ENCODE peak calls at places on chromosomes 5 and 9, in seven cellular contexts. O, A, D, G, Q, R and F are unnamed samples.

GRCh38 chr5:71828641-71829040 is 109.6 kb downstream of the CARTPT start:
- DNase-seq in A (no peak), D (no peak), R (no peak), O (no peak), G (no peak), Q (no peak), F (no peak)

GRCh38 chr9:124835026-124835501 is 18.2 kb upstream of the WDR38 start:
- DNase-seq in O (no peak), R (no peak), D (no peak), G (peak), Q (no peak), A (no peak), F (peak)

GRCh38 chr5:52825826-52826225 is 38.1 kb downstream of the ITGA1 start:
- DNase-seq in D (no peak), O (no peak), Q (no peak), A (no peak), G (no peak), R (peak), F (no peak)

GRCh38 chr5:17996002-17996401 is 361.7 kb downstream of the TAF11L14 start:
- DNase-seq in G (no peak), A (no peak), D (no peak), O (no peak), Q (no peak), R (no peak), F (no peak)

GRCh38 chr9:125851971-125852370 is 104.8 kb downstream of the PBX3 start:
- DNase-seq in Q (no peak), O (no peak), G (no peak), R (no peak), A (no peak), D (no peak), F (no peak)

GRCh38 chr5:125180222-125180621 is 433.8 kb upstream of the ZNF608 start:
- DNase-seq in G (no peak), O (no peak), R (no peak), D (no peak), A (no peak), Q (no peak), F (no peak)

GRCh38 chr5:32190094-32190493 is 16.0 kb upstream of the GOLPH3 start:
- DNase-seq in D (no peak), G (peak), Q (no peak), R (no peak), O (no peak), A (no peak), F (no peak)

GRCh38 chr5:68027519-68027918 is 188.0 kb upstream of the PIK3R1 start:
- DNase-seq in A (no peak), D (no peak), G (no peak), O (no peak), R (no peak), Q (no peak), F (no peak)

GRCh38 chr9:28121353-28121752 is 548.1 kb upstream of the C9orf72 start:
- DNase-seq in D (no peak), O (no peak), G (peak), Q (no peak), A (no peak), R (no peak), F (no peak)

GRCh38 chr9:126722922-126723806 is 81.7 kb upstream of the ZBTB43 start:
- DNase-seq in G (peak), D (peak), A (peak), R (no peak), O (peak), Q (peak), F (no peak)

GRCh38 chr9:10059044-10059443 is 553.8 kb downstream of the PTPRD start:
- DNase-seq in O (no peak), R (no peak), D (no peak), Q (no peak), A (no peak), G (no peak), F (no peak)

GRCh38 chr5:75037106-75037505 is 15.3 kb downstream of the GCNT4 start:
- DNase-seq in O (no peak), Q (no peak), R (no peak), D (no peak), A (no peak), G (no peak), F (peak)

GRCh38 chr5:132787076-132787475 is 10.0 kb upstream of the SEPTIN8 start:
- DNase-seq in Q (no peak), O (no peak), D (no peak), G (no peak), A (no peak), R (no peak), F (no peak)

GRCh38 chr9:34254966-34255825 is 73.9 kb downstream of the KIF24 start:
- DNase-seq in D (no peak), R (no peak), O (no peak), G (no peak), A (no peak), Q (no peak), F (no peak)

GRCh38 chr5:16807475-16807874 is 128.6 kb downstream of the MYO10 start:
- DNase-seq in O (no peak), D (no peak), G (no peak), A (no peak), Q (no peak), R (no peak), F (no peak)

GRCh38 chr9:124411514-124412227 is 3.6 kb downstream of the PSMB7 start:
- DNase-seq in D (no peak), A (no peak), Q (no peak), G (no peak), O (no peak), R (no peak), F (no peak)

GRCh38 chr5:105587963-105588662 is 2025.5 kb upstream of the NUDT12 start:
- DNase-seq in R (no peak), G (no peak), Q (no peak), D (no peak), O (no peak), A (no peak), F (no peak)

GRCh38 chr5:54150841-54151240 is 159.5 kb downstream of the ARL15 start:
- DNase-seq in Q (no peak), A (no peak), O (no peak), D (no peak), G (no peak), R (no peak), F (no peak)

GRCh38 chr5:107979900-107980299 is 309.2 kb upstream of the EFNA5 start:
- DNase-seq in A (no peak), D (no peak), G (no peak), O (no peak), Q (no peak), R (no peak), F (no peak)

GRCh38 chr5:148986636-148987035 is 76.2 kb downstream of the SH3TC2 start:
- DNase-seq in D (no peak), O (no peak), Q (no peak), R (no peak), G (no peak), A (no peak), F (no peak)

GRCh38 chr9:90774682-90775081 is 26.9 kb upstream of the SYK start:
- DNase-seq in Q (no peak), R (peak), G (no peak), D (no peak), A (no peak), O (peak), F (no peak)

GRCh38 chr5:8553364-8553763 is 684.4 kb downstream of the MTRR start:
- DNase-seq in D (no peak), Q (no peak), G (no peak), O (no peak), R (no peak), A (no peak), F (no peak)

GRCh38 chr9:76996700-76997099 is 22.8 kb upstream of the FOXB2 start:
- DNase-seq in O (no peak), D (no peak), G (peak), R (no peak), A (no peak), Q (peak), F (peak)

GRCh38 chr9:138007566-138008080 is 130.0 kb downstream of the CACNA1B start:
- DNase-seq in A (no peak), R (no peak), G (no peak), Q (no peak), O (no peak), D (no peak), F (no peak)

GRCh38 chr5:102700126-102700851 is 54.8 kb upstream of the PAM start:
- DNase-seq in D (no peak), O (no peak), R (no peak), Q (no peak), A (no peak), G (no peak), F (no peak)

GRCh38 chr5:129412731-129413130 is 47.4 kb upstream of the ADAMTS19 start:
- DNase-seq in O (no peak), D (no peak), G (no peak), A (no peak), R (no peak), Q (no peak), F (no peak)

GRCh38 chr5:153498516-153498915 is 8.0 kb downstream of the GRIA1 start:
- DNase-seq in A (no peak), R (no peak), O (no peak), D (no peak), G (no peak), Q (no peak), F (no peak)

GRCh38 chr5:81630721-81631120 is 120.2 kb downstream of the SSBP2 start:
- DNase-seq in R (no peak), G (no peak), O (no peak), A (no peak), D (no peak), Q (no peak), F (no peak)

GRCh38 chr5:137105351-137105750 is 393.8 kb downstream of the SPOCK1 start:
- DNase-seq in A (no peak), D (no peak), Q (no peak), G (no peak), R (no peak), O (no peak), F (no peak)

GRCh38 chr5:607541-608285 is 4.4 kb upstream of the CEP72 start:
- DNase-seq in G (no peak), A (no peak), Q (peak), D (peak), O (no peak), R (peak), F (no peak)

GRCh38 chr5:606061-606460 is 6.1 kb upstream of the CEP72 start:
- DNase-seq in A (no peak), D (no peak), R (no peak), O (no peak), G (no peak), Q (no peak), F (no peak)

GRCh38 chr5:608286-609087 is 3.7 kb upstream of the CEP72 start:
- DNase-seq in R (no peak), D (no peak), Q (no peak), O (no peak), G (no peak), A (no peak), F (no peak)

GRCh38 chr5:609088-609370 is 3.1 kb upstream of the CEP72 start:
- DNase-seq in Q (no peak), R (no peak), D (no peak), A (no peak), O (no peak), G (no peak), F (no peak)

GRCh38 chr5:606526-607399 is 5.4 kb upstream of the CEP72 start:
- DNase-seq in G (no peak), R (no peak), D (no peak), O (no peak), A (no peak), Q (no peak), F (no peak)
- TF ChIP-seq TAF1 in G (no peak), R (no peak), D (no peak), O (no peak), A (no peak), Q (no peak), F (no peak)

GRCh38 chr5:171521679-171522078 is 102.2 kb downstream of the FGF18 start:
- DNase-seq in G (no peak), R (no peak), D (no peak), Q (no peak), O (no peak), A (no peak), F (no peak)
- TF ChIP-seq TAF1 in G (no peak), R (no peak), D (no peak), Q (no peak), O (no peak), A (no peak), F (no peak)

GRCh38 chr9:37958154-37958553 is 54.2 kb upstream of the SLC25A51 start:
- DNase-seq in Q (no peak), R (no peak), G (no peak), A (no peak), O (no peak), D (no peak), F (no peak)

GRCh38 chr9:37956423-37956820 is 52.5 kb upstream of the SLC25A51 start:
- DNase-seq in O (no peak), Q (no peak), A (no peak), R (no peak), D (no peak), G (no peak), F (no peak)

GRCh38 chr9:37955781-37956422 is 52.0 kb upstream of the SLC25A51 start:
- DNase-seq in O (no peak), R (no peak), G (no peak), Q (no peak), D (no peak), A (no peak), F (no peak)

GRCh38 chr9:37957664-37957953 is 53.7 kb upstream of the SLC25A51 start:
- DNase-seq in O (no peak), D (no peak), Q (no peak), A (no peak), R (no peak), G (no peak), F (no peak)

GRCh38 chr9:37956904-37957663 is 53.2 kb upstream of the SLC25A51 start:
- DNase-seq in O (no peak), Q (no peak), A (peak), G (no peak), R (no peak), D (no peak), F (no peak)
- TF ChIP-seq TAF1 in O (no peak), Q (no peak), A (no peak), G (no peak), R (no peak), D (no peak), F (no peak)

GRCh38 chr9:93823245-93824072 is 131.7 kb downstream of the BARX1 start:
- DNase-seq in Q (no peak), G (peak), D (no peak), R (no peak), O (no peak), A (no peak), F (no peak)

GRCh38 chr9:93826905-93827544 is 128.1 kb downstream of the BARX1 start:
- DNase-seq in G (peak), D (no peak), Q (peak), A (no peak), O (no peak), R (no peak), F (no peak)

GRCh38 chr9:93826209-93826608 is 128.9 kb downstream of the BARX1 start:
- DNase-seq in D (no peak), R (no peak), A (no peak), G (no peak), O (no peak), Q (peak), F (no peak)

GRCh38 chr9:93825348-93826115 is 129.6 kb downstream of the BARX1 start:
- DNase-seq in O (no peak), G (peak), A (peak), D (no peak), Q (no peak), R (no peak), F (no peak)

DNA sequence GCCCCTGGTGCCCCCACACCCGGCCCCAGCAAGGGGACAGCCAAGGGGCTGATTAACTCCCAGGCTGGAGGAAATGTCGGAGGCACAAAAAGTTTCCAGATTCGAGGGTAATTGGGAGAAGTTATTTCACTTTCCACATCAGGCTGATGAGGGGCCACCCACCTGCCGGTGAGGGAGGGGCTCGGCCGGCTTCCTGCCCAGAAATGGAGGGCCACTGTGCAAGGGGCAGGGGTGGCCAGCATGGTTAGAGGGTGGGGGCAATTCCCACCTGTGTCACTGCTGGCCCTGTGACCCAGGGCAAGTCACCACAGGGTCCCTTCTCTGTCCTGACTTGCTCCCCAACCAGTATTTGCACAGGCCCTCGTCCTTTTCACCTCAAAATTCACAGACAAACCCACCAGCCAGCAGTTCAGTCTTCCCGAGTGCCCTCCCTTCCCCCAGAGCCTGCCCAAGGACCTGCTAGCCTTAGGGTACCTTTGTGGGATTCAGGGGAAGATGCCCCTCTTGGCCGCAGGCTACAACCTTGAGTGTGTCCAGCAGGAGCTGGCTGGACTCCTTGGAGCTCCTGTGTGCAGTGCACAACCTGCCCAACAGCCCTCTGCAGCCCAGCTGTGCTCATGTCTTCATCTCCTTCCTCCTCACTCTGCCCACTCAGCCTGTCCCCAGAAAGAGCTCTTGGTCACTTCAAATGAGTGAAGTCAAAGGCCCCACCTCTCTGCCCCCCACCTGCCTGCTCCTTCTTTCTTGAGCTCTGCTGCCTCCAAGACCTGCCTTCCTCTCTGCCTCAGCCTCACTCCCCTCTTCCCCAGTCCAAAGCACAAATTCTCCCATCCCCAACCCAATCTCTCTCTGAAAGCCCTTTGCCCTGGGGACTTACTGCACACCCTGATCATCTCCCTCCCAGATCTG is 130.5 kb downstream of the BARX1 start:
- DNase-seq in R (no peak), G (peak), D (no peak), A (no peak), Q (no peak), O (no peak), F (no peak)
- TF ChIP-seq TAF1 in R (no peak), G (no peak), D (no peak), A (no peak), Q (no peak), O (no peak), F (no peak)

GRCh38 chr5:26553079-26553478 is 485.3 kb downstream of the CDH9 start:
- DNase-seq in O (no peak), D (no peak), R (no peak), Q (no peak), A (no peak), G (no peak), F (no peak)
- TF ChIP-seq TAF1 in O (no peak), D (no peak), R (no peak), Q (no peak), A (no peak), G (no peak), F (no peak)

GRCh38 chr9:135888766-135889394 is 18.5 kb downstream of the CAMSAP1 start:
- DNase-seq in O (no peak), Q (no peak), D (no peak), A (no peak), R (no peak), G (no peak), F (no peak)
- TF ChIP-seq TAF1 in O (no peak), Q (no peak), D (no peak), A (no peak), R (no peak), G (no peak), F (no peak)

GRCh38 chr9:109499061-109499630 is 1.0 kb upstream of the PTPN3 start:
- DNase-seq in O (no peak), D (no peak), A (no peak), Q (no peak), G (no peak), R (no peak), F (no peak)

GRCh38 chr9:109499631-109500120 is 1.6 kb upstream of the PTPN3 start:
- DNase-seq in R (no peak), Q (peak), D (no peak), G (peak), O (no peak), A (no peak), F (peak)

GRCh38 chr9:109498195-109499060 is at the start of gene PTPN3:
- DNase-seq in D (no peak), G (peak), A (no peak), Q (peak), R (no peak), O (no peak), F (no peak)

GRCh38 chr9:109496126-109496707 is 1.9 kb downstream of the PTPN3 start:
- DNase-seq in Q (no peak), G (no peak), O (no peak), R (no peak), A (no peak), D (no peak), F (no peak)

GRCh38 chr9:109497193-109498165 is 628 bp downstream of the PTPN3 start:
- DNase-seq in Q (no peak), R (no peak), O (no peak), A (no peak), G (peak), D (no peak), F (no peak)
- TF ChIP-seq TAF1 in Q (no peak), R (no peak), O (no peak), A (no peak), G (no peak), D (no peak), F (no peak)

GRCh38 chr5:82984786-82985762 is 92.1 kb downstream of the TMEM167A start:
- DNase-seq in D (no peak), G (no peak), A (no peak), Q (no peak), R (no peak), O (no peak), F (peak)
- TF ChIP-seq TAF1 in D (no peak), G (no peak), A (no peak), Q (no peak), R (no peak), O (no peak), F (no peak)